ENCODE peak calls at places on chromosome 3, in seven cellular contexts. B is caudate nucleus, C is ovary, M is heart left ventricle, A is cardiac muscle cell, Z is body of pancreas, S is mammary epithelial cell. V is an unnamed sample.

GRCh38 chr3:37981348-37981664 is 9.3 kb upstream of the VILL start:
- DNase-seq in B (no peak), C (no peak), M (no peak), A (no peak), Z (no peak), S (no peak), V (no peak)

GRCh38 chr3:190322604-190323240 is 476 bp upstream of the CLDN1 start:
- DNase-seq in B (no peak), C (peak), M (no peak), A (peak), Z (peak), S (no peak), V (no peak)

GRCh38 chr3:16122661-16123060 is 51.8 kb upstream of the GALNT15 start:
- DNase-seq in B (no peak), C (no peak), M (no peak), A (no peak), Z (no peak), S (peak), V (no peak)

GRCh38 chr3:15629860-15630597 is 28.5 kb downstream of the BTD start:
- DNase-seq in B (no peak), C (peak), M (peak), A (peak), Z (peak), S (peak), V (no peak)

GRCh38 chr3:5138214-5138981 is 16.3 kb downstream of the ARL8B start:
- DNase-seq in B (no peak), C (no peak), M (no peak), A (no peak), Z (no peak), S (no peak), V (no peak)

GRCh38 chr3:128372281-128372680 is 94.4 kb downstream of the DNAJB8 start:
- DNase-seq in B (no peak), C (no peak), M (no peak), A (no peak), Z (no peak), S (no peak), V (no peak)

GRCh38 chr3:186247821-186248814 is 113.9 kb downstream of the DGKG start:
- DNase-seq in B (no peak), C (no peak), M (no peak), A (peak), Z (no peak), S (no peak), V (no peak)

GRCh38 chr3:126463521-126463920 is 12.2 kb downstream of the ZXDC start:
- DNase-seq in B (no peak), C (no peak), M (no peak), A (no peak), Z (peak), S (no peak), V (no peak)

GRCh38 chr3:23785097-23785645 is 20.6 kb upstream of the UBE2E1 start:
- DNase-seq in B (no peak), C (no peak), M (no peak), A (no peak), Z (no peak), S (no peak), V (no peak)

GRCh38 chr3:151425640-151426336 is 35.1 kb downstream of the IGSF10 start:
- DNase-seq in B (no peak), C (no peak), M (no peak), A (no peak), Z (no peak), S (no peak), V (no peak)

GRCh38 chr3:48716508-48716981 is 476 bp downstream of the IP6K2 start:
- DNase-seq in B (no peak), C (no peak), M (peak), A (no peak), Z (peak), S (no peak), V (no peak)

GRCh38 chr3:82293867-82294266 is 532.4 kb upstream of the GBE1 start:
- DNase-seq in B (no peak), C (no peak), M (no peak), A (no peak), Z (no peak), S (no peak), V (no peak)

GRCh38 chr3:140505256-140505655 is 172.6 kb upstream of the TRIM42 start:
- DNase-seq in B (no peak), C (no peak), M (no peak), A (peak), Z (peak), S (peak), V (no peak)

GRCh38 chr3:46874430-46874829 is 3.1 kb upstream of the PTH1R start:
- DNase-seq in B (no peak), C (peak), M (no peak), A (peak), Z (no peak), S (no peak), V (no peak)

GRCh38 chr3:74897006-74897405 is 282.5 kb upstream of the CNTN3 start:
- DNase-seq in B (no peak), C (no peak), M (no peak), A (no peak), Z (no peak), S (peak), V (no peak)

GRCh38 chr3:28816017-28816416 is 464.9 kb upstream of the RBMS3 start:
- DNase-seq in B (no peak), C (no peak), M (no peak), A (no peak), Z (no peak), S (no peak), V (no peak)

GRCh38 chr3:175743733-175744400 is 884.7 kb downstream of the NAALADL2 start:
- DNase-seq in B (no peak), C (no peak), M (no peak), A (peak), Z (no peak), S (peak), V (no peak)

GRCh38 chr3:175940243-175940642 is 1081.1 kb downstream of the NAALADL2 start:
- DNase-seq in B (no peak), C (no peak), M (no peak), A (no peak), Z (no peak), S (no peak), V (no peak)

GRCh38 chr3:19171794-19172193 is 23.5 kb downstream of the KCNH8 start:
- DNase-seq in B (no peak), C (no peak), M (no peak), A (no peak), Z (no peak), S (no peak), V (no peak)

GRCh38 chr3:129052675-129053074 is 7.9 kb upstream of the GP9 start:
- DNase-seq in B (no peak), C (peak), M (peak), A (peak), Z (peak), S (no peak), V (no peak)

GRCh38 chr3:50805321-50805720 is 130.6 kb downstream of the DOCK3 start:
- DNase-seq in B (no peak), C (no peak), M (no peak), A (no peak), Z (no peak), S (no peak), V (no peak)

GRCh38 chr3:162142511-162142910 is 645.9 kb downstream of the OTOL1 start:
- DNase-seq in B (no peak), C (no peak), M (no peak), A (peak), Z (no peak), S (peak), V (no peak)

GRCh38 chr3:170075425-170076091 is 37.8 kb downstream of the GPR160 start:
- DNase-seq in B (no peak), C (no peak), M (no peak), A (no peak), Z (no peak), S (no peak), V (no peak)
- H3K27ac ChIP-seq in B (no peak), C (no peak), M (no peak), A (no peak), Z (no peak), S (no peak), V (no peak)

DNA sequence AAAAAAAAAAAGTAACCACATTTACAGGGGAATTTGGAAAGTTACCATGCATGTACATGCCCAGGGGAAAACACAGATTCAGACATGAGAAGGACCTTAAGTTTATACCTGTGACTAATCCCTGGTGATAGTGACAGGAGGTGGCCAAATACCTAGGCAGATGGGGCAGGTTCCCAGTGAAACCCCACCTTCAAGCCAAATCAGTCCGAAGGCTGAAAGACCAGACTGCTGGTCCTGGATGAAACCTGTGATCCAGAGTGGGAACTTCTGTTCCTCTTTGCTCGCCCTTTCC is 15.8 kb downstream of the SPCS1 start:
- DNase-seq in B (no peak), C (no peak), M (no peak), A (no peak), Z (no peak), S (peak), V (no peak)
- H3K27ac ChIP-seq in B (no peak), C (no peak), M (no peak), A (no peak), Z (no peak), S (no peak), V (no peak)

DNA sequence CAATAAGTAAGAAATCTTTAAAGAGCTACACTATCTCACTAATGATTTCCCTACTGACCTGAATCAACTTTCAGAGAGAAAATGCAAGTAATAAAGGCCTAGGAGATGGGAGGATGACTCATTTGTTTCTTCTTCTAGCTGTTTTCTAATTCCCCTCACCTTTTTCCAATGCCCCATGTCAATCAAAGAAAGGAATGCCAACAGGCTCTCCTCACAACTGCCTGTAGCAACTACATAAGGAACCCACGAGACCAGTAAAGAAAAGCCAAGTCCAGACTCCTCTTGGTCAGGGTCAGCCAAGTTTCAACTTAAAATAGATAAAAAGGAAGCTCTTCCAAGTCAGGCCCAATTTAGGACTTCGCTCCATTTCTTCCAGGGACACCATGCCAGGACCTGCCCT is 201.9 kb downstream of the TNIK start:
- DNase-seq in B (no peak), C (no peak), M (peak), A (no peak), Z (no peak), S (peak), V (no peak)
- H3K27ac ChIP-seq in B (peak), C (no peak), M (no peak), A (no peak), Z (no peak), S (no peak), V (no peak)

DNA sequence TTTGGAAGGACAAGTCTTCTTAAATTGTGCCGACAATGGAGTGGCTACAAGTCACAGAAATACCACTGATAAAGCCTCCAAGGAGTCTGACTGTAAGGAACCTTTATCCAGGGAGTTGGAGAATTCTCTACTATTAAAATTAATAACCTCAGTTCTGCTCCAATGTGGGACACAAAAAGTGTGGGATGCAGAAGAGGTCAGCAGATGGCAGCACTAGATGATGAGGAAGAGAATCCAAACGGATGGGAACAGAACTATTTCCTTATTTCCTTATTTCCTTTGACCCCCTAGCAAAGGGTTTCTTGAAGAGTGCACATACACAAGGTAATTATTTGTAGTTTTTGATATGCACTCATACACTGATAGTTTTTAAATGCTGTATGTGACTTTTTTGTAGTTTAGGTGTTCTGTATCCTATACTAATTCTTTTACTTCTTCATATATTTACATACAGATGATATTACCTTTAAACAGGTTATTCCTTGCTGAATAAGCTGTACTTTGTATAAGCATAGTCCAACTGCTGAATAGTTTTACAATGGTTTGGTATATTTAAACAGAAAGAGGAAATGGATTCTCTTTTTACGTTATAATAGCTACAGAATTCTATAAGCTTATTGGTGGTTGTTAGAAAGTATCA is 25.6 kb upstream of the NLGN1 start:
- DNase-seq in B (no peak), C (peak), M (no peak), A (peak), Z (peak), S (peak), V (peak)
- H3K27ac ChIP-seq in B (no peak), C (no peak), M (no peak), A (no peak), Z (no peak), S (no peak), V (no peak)